ENCODE peak calls at places on chromosomes 7 and 10, in four cellular contexts. R is Kasumi-1, V is astrocyte of the spinal cord, A is cardiac muscle cell. Z is an unnamed sample.

GRCh38 chr7:134546903-134547737 is 1.8 kb upstream of the AKR1B15 start:
- DNase-seq in R (peak; percentile 63), V (no peak), A (peak; percentile 18), Z (peak; percentile 69)

GRCh38 chr10:49092477-49092876 is 22.8 kb downstream of the VSTM4 start:
- DNase-seq in R (no peak), V (no peak), A (no peak), Z (no peak)

GRCh38 chr10:103197891-103198290 is 4.8 kb upstream of the NT5C2 start:
- DNase-seq in R (no peak), V (no peak), A (no peak), Z (no peak)

GRCh38 chr7:156947120-156947843 is 2.2 kb upstream of the NOM1 start:
- DNase-seq in R (no peak), V (no peak), A (no peak), Z (no peak)

GRCh38 chr7:158449266-158449665 is 138.4 kb downstream of the PTPRN2 start:
- DNase-seq in R (no peak), V (no peak), A (no peak), Z (no peak)

GRCh38 chr10:49347342-49347741 is 48.4 kb downstream of the C10orf71 start:
- DNase-seq in R (no peak), V (no peak), A (no peak), Z (no peak)

GRCh38 chr7:73314271-73314670 is 5.6 kb upstream of the NSUN5 start:
- DNase-seq in R (no peak), V (no peak), A (no peak), Z (no peak)

GRCh38 chr10:89555688-89556445 is 20.5 kb upstream of the SLC16A12 start:
- DNase-seq in R (no peak), V (peak; percentile 36), A (no peak), Z (no peak)

GRCh38 chr7:123643495-123644428 is 11.9 kb upstream of the LMOD2 start:
- DNase-seq in R (peak; percentile 30), V (peak; percentile 86), A (peak; percentile 73), Z (no peak)

GRCh38 chr10:104501449-104501848 is 139.6 kb upstream of the SORCS3 start:
- DNase-seq in R (no peak), V (no peak), A (no peak), Z (no peak)

GRCh38 chr7:95690367-95690947 is 81.9 kb upstream of the DYNC1I1 start:
- DNase-seq in R (peak; percentile 53), V (peak; percentile 70), A (peak; percentile 43), Z (peak; percentile 24)

GRCh38 chr10:5800782-5801181 is 12.5 kb downstream of the GDI2 start:
- DNase-seq in R (no peak), V (no peak), A (no peak), Z (no peak)

GRCh38 chr7:95011156-95011928 is 103.9 kb downstream of the PPP1R9A start:
- DNase-seq in R (no peak), V (peak; percentile 87), A (no peak), Z (no peak)

GRCh38 chr7:52114509-52114908 is 797.9 kb upstream of the COBL start:
- DNase-seq in R (no peak), V (no peak), A (no peak), Z (no peak)

GRCh38 chr7:53397911-53398310 is 362.5 kb downstream of the POM121L12 start:
- DNase-seq in R (no peak), V (no peak), A (no peak), Z (no peak)

GRCh38 chr7:130849604-130850003 is 115.6 kb upstream of the KLF14 start:
- DNase-seq in R (no peak), V (no peak), A (no peak), Z (no peak)

GRCh38 chr7:55595511-55595910 is 23.2 kb upstream of the VOPP1 start:
- DNase-seq in R (no peak), V (no peak), A (no peak), Z (no peak)

GRCh38 chr7:2699289-2699620 is 11.3 kb downstream of the AMZ1 start:
- DNase-seq in R (no peak), V (no peak), A (no peak), Z (no peak)

GRCh38 chr7:146557971-146558469 is 441.4 kb downstream of the CNTNAP2 start:
- DNase-seq in R (no peak), V (no peak), A (no peak), Z (no peak)

GRCh38 chr10:110069502-110069982 is 61.8 kb downstream of the ADD3 start:
- DNase-seq in R (peak; percentile 31), V (peak; percentile 22), A (no peak), Z (no peak)

GRCh38 chr10:18098201-18098600 is 42.0 kb upstream of the CACNB2 start:
- DNase-seq in R (no peak), V (no peak), A (no peak), Z (no peak)

GRCh38 chr10:70145666-70146488 is 623 bp downstream of the TYSND1 start:
- DNase-seq in R (peak; percentile 62), V (peak; percentile 56), A (peak; percentile 73), Z (peak; percentile 64)

GRCh38 chr10:79386637-79387465 is 39.6 kb downstream of the PPIF start:
- DNase-seq in R (no peak), V (no peak), A (no peak), Z (no peak)

GRCh38 chr10:87921934-87922688 is 58.7 kb downstream of the PTEN start:
- DNase-seq in R (peak; percentile 87), V (no peak), A (no peak), Z (no peak)

GRCh38 chr7:123635551-123636359 is 19.9 kb upstream of the LMOD2 start:
- DNase-seq in R (peak; percentile 28), V (peak; percentile 55), A (peak; percentile 49), Z (no peak)

GRCh38 chr7:25858562-25859411 is 293.2 kb upstream of the NFE2L3 start:
- DNase-seq in R (no peak), V (no peak), A (no peak), Z (peak; percentile 34)